ENCODE peak calls at places on chromosomes 1 and 21, in six cellular contexts. One of them, this sample, is unnamed.

GRCh38 chr1:159804924-159805323 is 2.8 kb downstream of the FCRL6 start:
- DNase-seq in right cardiac atrium: no peak
- DNase-seq in HL-60: no peak
- DNase-seq in neuronal stem cell: no peak
- DNase-seq in heart left ventricle: no peak
- DNase-seq in OCI-LY7: no peak
- DNase-seq in this sample: no peak

GRCh38 chr1:12636098-12636950 is 7.6 kb upstream of the AADACL4 start:
- DNase-seq in right cardiac atrium: peak
- DNase-seq in HL-60: no peak
- DNase-seq in neuronal stem cell: no peak
- DNase-seq in heart left ventricle: peak
- DNase-seq in OCI-LY7: no peak
- DNase-seq in this sample: no peak

GRCh38 chr1:219753901-219754300 is 141.0 kb upstream of the ZC3H11B start:
- DNase-seq in right cardiac atrium: no peak
- DNase-seq in HL-60: no peak
- DNase-seq in neuronal stem cell: no peak
- DNase-seq in heart left ventricle: no peak
- DNase-seq in OCI-LY7: no peak
- DNase-seq in this sample: no peak

GRCh38 chr1:39333296-39333695 is 128.8 kb downstream of the MACF1 start:
- DNase-seq in right cardiac atrium: no peak
- DNase-seq in HL-60: no peak
- DNase-seq in neuronal stem cell: no peak
- DNase-seq in heart left ventricle: no peak
- DNase-seq in OCI-LY7: no peak
- DNase-seq in this sample: no peak

GRCh38 chr21:42636535-42636914 is 16.9 kb upstream of the PDE9A start:
- DNase-seq in right cardiac atrium: no peak
- DNase-seq in HL-60: peak
- DNase-seq in neuronal stem cell: no peak
- DNase-seq in heart left ventricle: no peak
- DNase-seq in OCI-LY7: no peak
- DNase-seq in this sample: peak

GRCh38 chr1:227780101-227781044 is 35.1 kb upstream of the PRSS38 start:
- DNase-seq in right cardiac atrium: no peak
- DNase-seq in HL-60: no peak
- DNase-seq in neuronal stem cell: no peak
- DNase-seq in heart left ventricle: peak
- DNase-seq in OCI-LY7: no peak
- DNase-seq in this sample: no peak

GRCh38 chr1:17365271-17365670 is 6.7 kb upstream of the PADI6 start:
- DNase-seq in right cardiac atrium: no peak
- DNase-seq in HL-60: no peak
- DNase-seq in neuronal stem cell: no peak
- DNase-seq in heart left ventricle: no peak
- DNase-seq in OCI-LY7: no peak
- DNase-seq in this sample: no peak

GRCh38 chr1:236010443-236010842 is 54.4 kb downstream of the NID1 start:
- DNase-seq in right cardiac atrium: no peak
- DNase-seq in HL-60: no peak
- DNase-seq in neuronal stem cell: no peak
- DNase-seq in heart left ventricle: no peak
- DNase-seq in OCI-LY7: no peak
- DNase-seq in this sample: no peak

GRCh38 chr1:68221001-68221970 is 11.0 kb downstream of the WLS start:
- DNase-seq in right cardiac atrium: no peak
- DNase-seq in HL-60: no peak
- DNase-seq in neuronal stem cell: no peak
- DNase-seq in heart left ventricle: no peak
- DNase-seq in OCI-LY7: no peak
- DNase-seq in this sample: no peak

GRCh38 chr1:15023976-15024375 is 129.6 kb upstream of the TMEM51 start:
- DNase-seq in right cardiac atrium: peak
- DNase-seq in HL-60: no peak
- DNase-seq in neuronal stem cell: no peak
- DNase-seq in heart left ventricle: no peak
- DNase-seq in OCI-LY7: no peak
- DNase-seq in this sample: no peak

GRCh38 chr1:3924871-3925655 is 25.0 kb upstream of the C1orf174 start:
- DNase-seq in right cardiac atrium: no peak
- DNase-seq in HL-60: no peak
- DNase-seq in neuronal stem cell: no peak
- DNase-seq in heart left ventricle: no peak
- DNase-seq in OCI-LY7: no peak
- DNase-seq in this sample: no peak

GRCh38 chr1:115685029-115685705 is 43.4 kb downstream of the VANGL1 start:
- DNase-seq in right cardiac atrium: no peak
- DNase-seq in HL-60: no peak
- DNase-seq in neuronal stem cell: no peak
- DNase-seq in heart left ventricle: no peak
- DNase-seq in OCI-LY7: no peak
- DNase-seq in this sample: no peak

GRCh38 chr1:17441265-17441992 is 2.0 kb upstream of the RCC2 start:
- DNase-seq in right cardiac atrium: no peak
- DNase-seq in HL-60: no peak
- DNase-seq in neuronal stem cell: no peak
- DNase-seq in heart left ventricle: no peak
- DNase-seq in OCI-LY7: peak
- DNase-seq in this sample: no peak

GRCh38 chr21:45598109-45598508 is 45.4 kb upstream of the PCBP3 start:
- DNase-seq in right cardiac atrium: no peak
- DNase-seq in HL-60: no peak
- DNase-seq in neuronal stem cell: no peak
- DNase-seq in heart left ventricle: no peak
- DNase-seq in OCI-LY7: no peak
- DNase-seq in this sample: no peak

GRCh38 chr1:153597206-153597605 is 15.7 kb downstream of the S100A16 start:
- DNase-seq in right cardiac atrium: no peak
- DNase-seq in HL-60: no peak
- DNase-seq in neuronal stem cell: no peak
- DNase-seq in heart left ventricle: no peak
- DNase-seq in OCI-LY7: no peak
- DNase-seq in this sample: peak

GRCh38 chr1:173823776-173824314 is 628 bp upstream of the DARS2 start:
- DNase-seq in right cardiac atrium: no peak
- DNase-seq in HL-60: no peak
- DNase-seq in neuronal stem cell: peak
- DNase-seq in heart left ventricle: no peak
- DNase-seq in OCI-LY7: no peak
- DNase-seq in this sample: peak

GRCh38 chr1:63688302-63688701 is 85.5 kb upstream of the ROR1 start:
- DNase-seq in right cardiac atrium: no peak
- DNase-seq in HL-60: no peak
- DNase-seq in neuronal stem cell: no peak
- DNase-seq in heart left ventricle: no peak
- DNase-seq in OCI-LY7: no peak
- DNase-seq in this sample: no peak

GRCh38 chr1:18597159-18598042 is 33.2 kb upstream of the PAX7 start:
- DNase-seq in right cardiac atrium: peak
- DNase-seq in HL-60: no peak
- DNase-seq in neuronal stem cell: peak
- DNase-seq in heart left ventricle: peak
- DNase-seq in OCI-LY7: peak
- DNase-seq in this sample: no peak

GRCh38 chr1:93468681-93469080 is 20.8 kb downstream of the FNBP1L start:
- DNase-seq in right cardiac atrium: no peak
- DNase-seq in HL-60: no peak
- DNase-seq in neuronal stem cell: no peak
- DNase-seq in heart left ventricle: no peak
- DNase-seq in OCI-LY7: no peak
- DNase-seq in this sample: no peak

GRCh38 chr1:37946703-37947360 is at the start of gene INPP5B:
- DNase-seq in right cardiac atrium: peak
- DNase-seq in HL-60: peak
- DNase-seq in neuronal stem cell: peak
- DNase-seq in heart left ventricle: peak
- DNase-seq in OCI-LY7: peak
- DNase-seq in this sample: no peak

GRCh38 chr1:178706467-178706866 is 18.6 kb upstream of the RALGPS2 start:
- DNase-seq in right cardiac atrium: no peak
- DNase-seq in HL-60: peak
- DNase-seq in neuronal stem cell: no peak
- DNase-seq in heart left ventricle: no peak
- DNase-seq in OCI-LY7: no peak
- DNase-seq in this sample: no peak

GRCh38 chr1:84504580-84505021 is 1.6 kb upstream of the SPATA1 start:
- DNase-seq in right cardiac atrium: no peak
- DNase-seq in HL-60: no peak
- DNase-seq in neuronal stem cell: no peak
- DNase-seq in heart left ventricle: no peak
- DNase-seq in OCI-LY7: peak
- DNase-seq in this sample: no peak

GRCh38 chr1:212928323-212929281 is 21.7 kb upstream of the VASH2 start:
- DNase-seq in right cardiac atrium: no peak
- DNase-seq in HL-60: no peak
- DNase-seq in neuronal stem cell: no peak
- DNase-seq in heart left ventricle: no peak
- DNase-seq in OCI-LY7: no peak
- DNase-seq in this sample: no peak

DNA sequence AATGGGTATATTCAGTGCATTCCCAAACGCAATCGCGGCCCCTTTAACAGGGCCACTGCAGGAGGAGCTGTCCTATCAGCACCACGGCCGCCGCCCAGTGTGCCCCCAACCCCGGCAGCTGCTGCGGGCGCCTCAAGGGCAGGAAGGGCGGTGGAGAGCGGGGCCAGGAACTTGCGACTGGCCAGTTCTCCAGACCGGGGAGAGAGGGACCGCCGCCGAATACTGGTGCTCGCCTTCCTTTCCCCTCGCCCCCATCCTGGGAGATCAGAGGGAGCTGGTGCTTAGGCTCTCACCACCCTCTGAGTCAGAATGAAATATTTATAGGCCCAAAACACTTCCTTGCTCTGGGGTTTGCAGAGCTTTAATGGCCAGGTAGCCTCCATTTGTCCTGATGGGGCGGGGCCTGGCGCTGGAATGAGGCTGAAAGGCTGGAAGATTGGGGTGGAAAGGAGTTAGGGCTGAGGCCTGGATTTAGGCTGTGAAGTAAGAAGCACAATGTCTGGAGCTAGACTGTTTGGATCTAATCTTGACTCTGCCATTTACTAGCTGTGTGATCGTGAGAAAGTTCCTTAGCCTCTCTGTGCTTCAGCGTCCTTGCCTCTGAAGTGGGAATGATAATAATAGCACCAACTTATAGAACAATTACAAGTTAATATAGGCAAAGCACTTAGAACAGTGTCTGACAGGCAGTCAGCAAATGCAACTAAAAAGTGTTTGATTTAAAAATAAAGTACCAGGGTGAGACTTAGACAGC is 75.5 kb downstream of the NAV1 start:
- DNase-seq in right cardiac atrium: peak
- DNase-seq in HL-60: no peak
- DNase-seq in neuronal stem cell: peak
- DNase-seq in heart left ventricle: peak
- DNase-seq in OCI-LY7: no peak
- DNase-seq in this sample: no peak
- H3K4me3 ChIP-seq in right cardiac atrium: no peak
- H3K4me3 ChIP-seq in HL-60: no peak
- H3K4me3 ChIP-seq in neuronal stem cell: no peak
- H3K4me3 ChIP-seq in heart left ventricle: no peak
- H3K4me3 ChIP-seq in OCI-LY7: no peak
- H3K4me3 ChIP-seq in this sample: peak

GRCh38 chr1:152188673-152189591 is 29.9 kb upstream of the RPTN start:
- DNase-seq in right cardiac atrium: peak
- DNase-seq in HL-60: peak
- DNase-seq in neuronal stem cell: no peak
- DNase-seq in heart left ventricle: peak
- DNase-seq in OCI-LY7: peak
- DNase-seq in this sample: no peak
- H3K4me3 ChIP-seq in right cardiac atrium: peak
- H3K4me3 ChIP-seq in HL-60: peak
- H3K4me3 ChIP-seq in neuronal stem cell: no peak
- H3K4me3 ChIP-seq in heart left ventricle: peak
- H3K4me3 ChIP-seq in OCI-LY7: no peak
- H3K4me3 ChIP-seq in this sample: peak

GRCh38 chr1:171213559-171214454 is 28.7 kb downstream of the FMO2 start:
- DNase-seq in right cardiac atrium: no peak
- DNase-seq in HL-60: no peak
- DNase-seq in neuronal stem cell: no peak
- DNase-seq in heart left ventricle: no peak
- DNase-seq in OCI-LY7: peak
- DNase-seq in this sample: no peak

GRCh38 chr1:171217658-171218443 is 30.4 kb upstream of the FMO1 start:
- DNase-seq in right cardiac atrium: peak
- DNase-seq in HL-60: no peak
- DNase-seq in neuronal stem cell: no peak
- DNase-seq in heart left ventricle: no peak
- DNase-seq in OCI-LY7: no peak
- DNase-seq in this sample: no peak

GRCh38 chr1:171207377-171207776 is 22.3 kb downstream of the FMO2 start:
- DNase-seq in right cardiac atrium: no peak
- DNase-seq in HL-60: no peak
- DNase-seq in neuronal stem cell: no peak
- DNase-seq in heart left ventricle: no peak
- DNase-seq in OCI-LY7: no peak
- DNase-seq in this sample: no peak

GRCh38 chr1:171210355-171210754 is 25.3 kb downstream of the FMO2 start:
- DNase-seq in right cardiac atrium: no peak
- DNase-seq in HL-60: no peak
- DNase-seq in neuronal stem cell: peak
- DNase-seq in heart left ventricle: no peak
- DNase-seq in OCI-LY7: no peak
- DNase-seq in this sample: no peak

DNA sequence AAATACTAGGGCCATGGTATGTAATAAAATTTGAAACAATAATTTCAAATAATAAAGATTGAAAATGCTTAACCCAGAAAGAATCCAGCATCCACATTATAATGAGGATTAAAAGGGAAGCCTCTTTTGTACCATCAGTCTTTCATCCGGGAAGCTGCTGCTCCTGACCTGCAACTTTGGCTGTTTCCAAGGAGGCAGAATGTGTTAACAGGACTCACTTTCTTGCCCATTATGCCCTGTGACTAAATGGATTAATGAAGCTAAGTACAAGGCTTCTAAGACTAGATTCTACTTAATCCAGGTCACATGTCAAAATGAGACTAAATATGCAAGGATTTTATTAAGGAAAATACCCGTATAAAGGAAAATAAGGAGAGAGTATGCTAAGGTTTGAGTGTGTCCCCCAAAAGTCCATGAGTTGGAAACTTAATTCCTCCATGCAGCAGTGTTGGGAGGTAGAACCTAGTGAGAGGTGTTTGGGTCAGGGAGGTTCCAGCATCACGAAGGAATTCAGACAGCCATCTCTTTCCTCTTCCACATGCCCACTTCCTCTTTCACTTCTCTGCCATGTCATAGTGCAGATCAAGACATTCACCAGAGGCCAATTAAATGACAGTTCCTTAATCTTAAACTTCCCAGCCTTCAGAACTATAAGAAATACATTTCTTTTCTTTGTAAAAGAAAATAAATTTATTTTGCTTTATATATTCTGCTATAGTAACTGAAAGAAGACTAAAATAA is 27.7 kb downstream of the FMO2 start:
- DNase-seq in right cardiac atrium: no peak
- DNase-seq in HL-60: no peak
- DNase-seq in neuronal stem cell: no peak
- DNase-seq in heart left ventricle: no peak
- DNase-seq in OCI-LY7: peak
- DNase-seq in this sample: no peak
- H3K4me3 ChIP-seq in right cardiac atrium: no peak
- H3K4me3 ChIP-seq in HL-60: no peak
- H3K4me3 ChIP-seq in neuronal stem cell: no peak
- H3K4me3 ChIP-seq in heart left ventricle: no peak
- H3K4me3 ChIP-seq in OCI-LY7: no peak
- H3K4me3 ChIP-seq in this sample: no peak

GRCh38 chr1:55640708-55641473 is 425.7 kb upstream of the USP24 start:
- DNase-seq in right cardiac atrium: peak
- DNase-seq in HL-60: peak
- DNase-seq in neuronal stem cell: no peak
- DNase-seq in heart left ventricle: peak
- DNase-seq in OCI-LY7: no peak
- DNase-seq in this sample: no peak
- H3K4me3 ChIP-seq in right cardiac atrium: peak
- H3K4me3 ChIP-seq in HL-60: no peak
- H3K4me3 ChIP-seq in neuronal stem cell: no peak
- H3K4me3 ChIP-seq in heart left ventricle: no peak
- H3K4me3 ChIP-seq in OCI-LY7: no peak
- H3K4me3 ChIP-seq in this sample: no peak